ENCODE peak calls at places on chromosome 5, in ten cellular contexts. One of them, this sample, is unnamed.

GRCh38 chr5:147613359-147613758 is 103.5 kb upstream of the DPYSL3 start:
- DNase-seq in RWPE2: no peak
- DNase-seq in PC-3: peak
- DNase-seq in A549: no peak
- DNase-seq in fibroblast of pulmonary artery: peak
- DNase-seq in lower leg skin: no peak
- DNase-seq in A673: no peak
- DNase-seq in AG10803: peak
- DNase-seq in IMR-90: peak
- DNase-seq in ascending aorta: no peak
- DNase-seq in this sample: peak

GRCh38 chr5:148179234-148179824 is 11.0 kb downstream of the SPINK14 start:
- DNase-seq in lower leg skin: no peak
- DNase-seq in fibroblast of pulmonary artery: peak
- DNase-seq in ascending aorta: no peak
- DNase-seq in PC-3: peak
- DNase-seq in RWPE2: no peak
- DNase-seq in IMR-90: peak
- DNase-seq in A673: peak
- DNase-seq in AG10803: peak
- DNase-seq in A549: peak
- DNase-seq in this sample: peak

GRCh38 chr5:147619281-147619680 is 109.4 kb upstream of the DPYSL3 start:
- DNase-seq in ascending aorta: no peak
- DNase-seq in AG10803: no peak
- DNase-seq in RWPE2: no peak
- DNase-seq in fibroblast of pulmonary artery: no peak
- DNase-seq in IMR-90: no peak
- DNase-seq in A549: no peak
- DNase-seq in PC-3: no peak
- DNase-seq in lower leg skin: no peak
- DNase-seq in A673: no peak
- DNase-seq in this sample: no peak

GRCh38 chr5:76642390-76643040 is 19.3 kb upstream of the F2RL2 start:
- DNase-seq in ascending aorta: no peak
- DNase-seq in lower leg skin: no peak
- DNase-seq in PC-3: no peak
- DNase-seq in IMR-90: peak
- DNase-seq in A673: no peak
- DNase-seq in AG10803: no peak
- DNase-seq in fibroblast of pulmonary artery: peak
- DNase-seq in A549: no peak
- DNase-seq in RWPE2: no peak
- DNase-seq in this sample: no peak

GRCh38 chr5:58466939-58467338 is 7.1 kb upstream of the PLK2 start:
- DNase-seq in IMR-90: peak
- DNase-seq in PC-3: peak
- DNase-seq in AG10803: peak
- DNase-seq in fibroblast of pulmonary artery: peak
- DNase-seq in RWPE2: no peak
- DNase-seq in lower leg skin: no peak
- DNase-seq in ascending aorta: no peak
- DNase-seq in A673: peak
- DNase-seq in A549: peak
- DNase-seq in this sample: peak

GRCh38 chr5:79301046-79301712 is 65.2 kb downstream of the JMY start:
- DNase-seq in ascending aorta: no peak
- DNase-seq in PC-3: peak
- DNase-seq in A673: no peak
- DNase-seq in A549: no peak
- DNase-seq in AG10803: peak
- DNase-seq in lower leg skin: no peak
- DNase-seq in fibroblast of pulmonary artery: peak
- DNase-seq in RWPE2: no peak
- DNase-seq in IMR-90: peak
- DNase-seq in this sample: peak

GRCh38 chr5:10596310-10596703 is 32.4 kb downstream of the ANKRD33B start:
- DNase-seq in A549: no peak
- DNase-seq in RWPE2: no peak
- DNase-seq in lower leg skin: no peak
- DNase-seq in AG10803: no peak
- DNase-seq in A673: no peak
- DNase-seq in fibroblast of pulmonary artery: no peak
- DNase-seq in PC-3: no peak
- DNase-seq in ascending aorta: no peak
- DNase-seq in IMR-90: no peak
- DNase-seq in this sample: no peak

GRCh38 chr5:2749514-2750025 is 1.9 kb downstream of the IRX2 start:
- DNase-seq in fibroblast of pulmonary artery: no peak
- DNase-seq in AG10803: peak
- DNase-seq in PC-3: no peak
- DNase-seq in IMR-90: no peak
- DNase-seq in lower leg skin: no peak
- DNase-seq in ascending aorta: no peak
- DNase-seq in A673: no peak
- DNase-seq in RWPE2: no peak
- DNase-seq in A549: no peak
- DNase-seq in this sample: no peak

GRCh38 chr5:152607393-152608165 is 202.5 kb upstream of the NMUR2 start:
- DNase-seq in A549: no peak
- DNase-seq in fibroblast of pulmonary artery: no peak
- DNase-seq in IMR-90: no peak
- DNase-seq in lower leg skin: no peak
- DNase-seq in A673: no peak
- DNase-seq in PC-3: no peak
- DNase-seq in RWPE2: no peak
- DNase-seq in ascending aorta: no peak
- DNase-seq in AG10803: no peak
- DNase-seq in this sample: no peak

GRCh38 chr5:32315221-32316014 is 2.7 kb upstream of the MTMR12 start:
- DNase-seq in AG10803: no peak
- DNase-seq in RWPE2: no peak
- DNase-seq in fibroblast of pulmonary artery: no peak
- DNase-seq in IMR-90: no peak
- DNase-seq in lower leg skin: no peak
- DNase-seq in ascending aorta: no peak
- DNase-seq in A673: no peak
- DNase-seq in PC-3: no peak
- DNase-seq in A549: no peak
- DNase-seq in this sample: no peak

GRCh38 chr5:73314395-73315195 is 134.0 kb downstream of the FOXD1 start:
- DNase-seq in PC-3: peak
- DNase-seq in A673: no peak
- DNase-seq in AG10803: no peak
- DNase-seq in fibroblast of pulmonary artery: no peak
- DNase-seq in A549: no peak
- DNase-seq in IMR-90: peak
- DNase-seq in lower leg skin: no peak
- DNase-seq in RWPE2: no peak
- DNase-seq in ascending aorta: no peak
- DNase-seq in this sample: no peak

GRCh38 chr5:67160985-67161384 is 35.6 kb downstream of the CD180 start:
- DNase-seq in IMR-90: peak
- DNase-seq in A549: peak
- DNase-seq in lower leg skin: no peak
- DNase-seq in AG10803: peak
- DNase-seq in RWPE2: peak
- DNase-seq in PC-3: peak
- DNase-seq in A673: peak
- DNase-seq in fibroblast of pulmonary artery: peak
- DNase-seq in ascending aorta: no peak
- DNase-seq in this sample: peak

DNA sequence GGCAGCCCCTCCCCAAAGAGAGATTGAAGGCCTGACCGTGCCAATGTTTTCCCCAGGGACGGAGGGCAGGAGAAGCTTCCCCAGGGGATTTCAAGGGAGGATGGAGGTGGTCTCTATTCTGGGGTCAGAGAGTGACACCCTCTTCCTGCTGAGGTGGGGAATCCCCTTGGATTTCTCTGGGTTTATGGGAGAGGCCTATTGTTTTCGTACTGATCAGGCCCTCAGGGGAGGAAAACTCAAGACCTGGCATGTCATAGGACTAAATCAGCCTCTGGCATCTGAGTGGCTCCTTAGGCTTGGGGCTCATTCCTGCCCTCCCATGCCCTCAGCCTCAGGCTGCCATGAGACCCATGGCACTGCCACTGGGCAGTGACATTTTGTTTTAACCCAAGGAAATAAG is 44.6 kb downstream of the IRF1 start:
- DNase-seq in PC-3: no peak
- DNase-seq in A673: no peak
- DNase-seq in RWPE2: peak
- DNase-seq in lower leg skin: no peak
- DNase-seq in IMR-90: no peak
- DNase-seq in fibroblast of pulmonary artery: no peak
- DNase-seq in ascending aorta: no peak
- DNase-seq in AG10803: no peak
- DNase-seq in A549: no peak
- DNase-seq in this sample: no peak
- TF ChIP-seq CTCF in PC-3: no peak
- TF ChIP-seq CTCF in A673: no peak
- TF ChIP-seq CTCF in RWPE2: no peak
- TF ChIP-seq CTCF in lower leg skin: no peak
- TF ChIP-seq CTCF in IMR-90: no peak
- TF ChIP-seq CTCF in fibroblast of pulmonary artery: no peak
- TF ChIP-seq CTCF in ascending aorta: no peak
- TF ChIP-seq CTCF in AG10803: no peak
- TF ChIP-seq CTCF in A549: no peak
- TF ChIP-seq CTCF in this sample: no peak

DNA sequence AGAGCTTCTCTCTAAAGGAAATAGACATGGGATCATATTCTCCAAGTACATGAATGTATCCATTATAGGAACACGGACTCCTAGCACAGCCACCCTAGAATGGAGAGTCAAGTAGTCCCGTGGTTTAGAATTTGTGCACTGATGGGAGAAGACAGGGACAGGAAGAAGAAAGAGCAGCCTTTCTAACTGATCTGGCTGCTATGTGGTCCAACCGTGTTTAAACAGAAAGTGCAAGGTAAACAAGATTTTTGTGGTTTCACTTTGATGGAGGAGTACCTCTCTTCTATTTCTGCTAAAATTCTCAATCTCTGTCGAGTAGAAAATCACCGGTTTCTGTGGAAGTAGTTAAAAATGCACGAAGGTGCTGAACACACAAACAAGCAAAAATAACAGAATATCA is 171.3 kb downstream of the ST8SIA4 start:
- DNase-seq in A673: no peak
- DNase-seq in lower leg skin: no peak
- DNase-seq in IMR-90: no peak
- DNase-seq in PC-3: peak
- DNase-seq in ascending aorta: no peak
- DNase-seq in A549: no peak
- DNase-seq in RWPE2: no peak
- DNase-seq in fibroblast of pulmonary artery: no peak
- DNase-seq in AG10803: no peak
- DNase-seq in this sample: peak
- H3K4me3 ChIP-seq in A673: no peak
- H3K4me3 ChIP-seq in lower leg skin: no peak
- H3K4me3 ChIP-seq in IMR-90: no peak
- H3K4me3 ChIP-seq in PC-3: peak
- H3K4me3 ChIP-seq in ascending aorta: peak
- H3K4me3 ChIP-seq in A549: no peak
- H3K4me3 ChIP-seq in RWPE2: no peak
- H3K4me3 ChIP-seq in fibroblast of pulmonary artery: no peak
- H3K4me3 ChIP-seq in AG10803: no peak
- H3K4me3 ChIP-seq in this sample: no peak

GRCh38 chr5:172106511-172107356 is 81.3 kb downstream of the STK10 start:
- DNase-seq in A549: peak
- DNase-seq in ascending aorta: no peak
- DNase-seq in fibroblast of pulmonary artery: peak
- DNase-seq in RWPE2: no peak
- DNase-seq in PC-3: peak
- DNase-seq in IMR-90: no peak
- DNase-seq in A673: peak
- DNase-seq in AG10803: no peak
- DNase-seq in lower leg skin: no peak
- DNase-seq in this sample: peak
- TF ChIP-seq CTCF in A549: peak
- TF ChIP-seq CTCF in ascending aorta: peak
- TF ChIP-seq CTCF in fibroblast of pulmonary artery: peak
- TF ChIP-seq CTCF in RWPE2: peak
- TF ChIP-seq CTCF in PC-3: peak
- TF ChIP-seq CTCF in IMR-90: peak
- TF ChIP-seq CTCF in A673: peak
- TF ChIP-seq CTCF in AG10803: peak
- TF ChIP-seq CTCF in lower leg skin: no peak
- TF ChIP-seq CTCF in this sample: peak

GRCh38 chr5:93573627-93573974 is 7.4 kb downstream of the NR2F1-AS1 start:
- DNase-seq in fibroblast of pulmonary artery: no peak
- DNase-seq in ascending aorta: no peak
- DNase-seq in AG10803: no peak
- DNase-seq in PC-3: no peak
- DNase-seq in A673: no peak
- DNase-seq in RWPE2: no peak
- DNase-seq in IMR-90: no peak
- DNase-seq in lower leg skin: no peak
- DNase-seq in A549: no peak
- DNase-seq in this sample: no peak
- H3K4me3 ChIP-seq in fibroblast of pulmonary artery: no peak
- H3K4me3 ChIP-seq in ascending aorta: no peak
- H3K4me3 ChIP-seq in AG10803: no peak
- H3K4me3 ChIP-seq in PC-3: no peak
- H3K4me3 ChIP-seq in A673: no peak
- H3K4me3 ChIP-seq in RWPE2: no peak
- H3K4me3 ChIP-seq in IMR-90: no peak
- H3K4me3 ChIP-seq in lower leg skin: no peak
- H3K4me3 ChIP-seq in A549: no peak
- H3K4me3 ChIP-seq in this sample: no peak

GRCh38 chr5:6825678-6826244 is 112.5 kb downstream of the TENT4A start:
- DNase-seq in lower leg skin: no peak
- DNase-seq in PC-3: no peak
- DNase-seq in A673: no peak
- DNase-seq in AG10803: no peak
- DNase-seq in IMR-90: no peak
- DNase-seq in RWPE2: no peak
- DNase-seq in A549: no peak
- DNase-seq in fibroblast of pulmonary artery: no peak
- DNase-seq in ascending aorta: no peak
- DNase-seq in this sample: no peak

GRCh38 chr5:6826756-6827155 is 113.5 kb downstream of the TENT4A start:
- DNase-seq in ascending aorta: no peak
- DNase-seq in A549: no peak
- DNase-seq in IMR-90: no peak
- DNase-seq in AG10803: no peak
- DNase-seq in fibroblast of pulmonary artery: no peak
- DNase-seq in lower leg skin: no peak
- DNase-seq in PC-3: no peak
- DNase-seq in RWPE2: no peak
- DNase-seq in A673: no peak
- DNase-seq in this sample: no peak

GRCh38 chr5:6822068-6822467 is 108.8 kb downstream of the TENT4A start:
- DNase-seq in ascending aorta: no peak
- DNase-seq in RWPE2: no peak
- DNase-seq in lower leg skin: no peak
- DNase-seq in PC-3: no peak
- DNase-seq in fibroblast of pulmonary artery: no peak
- DNase-seq in IMR-90: no peak
- DNase-seq in A549: no peak
- DNase-seq in AG10803: no peak
- DNase-seq in A673: no peak
- DNase-seq in this sample: no peak

GRCh38 chr5:6822556-6823343 is 109.5 kb downstream of the TENT4A start:
- DNase-seq in A549: no peak
- DNase-seq in fibroblast of pulmonary artery: no peak
- DNase-seq in AG10803: no peak
- DNase-seq in RWPE2: no peak
- DNase-seq in IMR-90: no peak
- DNase-seq in A673: no peak
- DNase-seq in ascending aorta: no peak
- DNase-seq in PC-3: no peak
- DNase-seq in lower leg skin: no peak
- DNase-seq in this sample: no peak

GRCh38 chr5:6823996-6824395 is 110.8 kb downstream of the TENT4A start:
- DNase-seq in A673: no peak
- DNase-seq in fibroblast of pulmonary artery: no peak
- DNase-seq in RWPE2: no peak
- DNase-seq in AG10803: no peak
- DNase-seq in A549: no peak
- DNase-seq in ascending aorta: no peak
- DNase-seq in IMR-90: no peak
- DNase-seq in lower leg skin: no peak
- DNase-seq in PC-3: peak
- DNase-seq in this sample: no peak
- TF ChIP-seq CTCF in A673: peak
- TF ChIP-seq CTCF in fibroblast of pulmonary artery: no peak
- TF ChIP-seq CTCF in RWPE2: no peak
- TF ChIP-seq CTCF in AG10803: no peak
- TF ChIP-seq CTCF in A549: no peak
- TF ChIP-seq CTCF in ascending aorta: no peak
- TF ChIP-seq CTCF in IMR-90: no peak
- TF ChIP-seq CTCF in lower leg skin: no peak
- TF ChIP-seq CTCF in PC-3: peak
- TF ChIP-seq CTCF in this sample: no peak